ENCODE peak calls at places on chromosomes 5 and 9, in five cellular contexts. One of them, this sample, is unnamed.

GRCh38 chr9:127968046-127968445 is 12.7 kb downstream of the EEIG1 start:
- DNase-seq in memory B cell: no peak
- DNase-seq in GM03348: peak
- DNase-seq in HTR-8/SVneo: no peak
- DNase-seq in dermis blood vessel endothelial cell: peak
- DNase-seq in this sample: no peak

GRCh38 chr9:130172161-130172857 is at the start of gene NCS1:
- DNase-seq in memory B cell: no peak
- DNase-seq in GM03348: peak
- DNase-seq in HTR-8/SVneo: peak
- DNase-seq in dermis blood vessel endothelial cell: peak
- DNase-seq in this sample: peak

GRCh38 chr9:137095664-137096517 is 9.1 kb downstream of the MAN1B1 start:
- DNase-seq in memory B cell: peak
- DNase-seq in GM03348: no peak
- DNase-seq in HTR-8/SVneo: no peak
- DNase-seq in dermis blood vessel endothelial cell: peak
- DNase-seq in this sample: no peak

GRCh38 chr5:26121343-26121742 is 917.0 kb downstream of the CDH9 start:
- DNase-seq in memory B cell: no peak
- DNase-seq in GM03348: no peak
- DNase-seq in HTR-8/SVneo: no peak
- DNase-seq in dermis blood vessel endothelial cell: no peak
- DNase-seq in this sample: no peak

GRCh38 chr9:68983008-68983411 is 30.9 kb downstream of the PRKACG start:
- DNase-seq in memory B cell: no peak
- DNase-seq in GM03348: no peak
- DNase-seq in HTR-8/SVneo: no peak
- DNase-seq in dermis blood vessel endothelial cell: no peak
- DNase-seq in this sample: no peak

GRCh38 chr5:72661405-72661804 is 154.2 kb upstream of the ZNF366 start:
- DNase-seq in memory B cell: no peak
- DNase-seq in GM03348: no peak
- DNase-seq in HTR-8/SVneo: peak
- DNase-seq in dermis blood vessel endothelial cell: no peak
- DNase-seq in this sample: no peak

GRCh38 chr9:135919318-135919717 is 12.0 kb upstream of the CAMSAP1 start:
- DNase-seq in memory B cell: no peak
- DNase-seq in GM03348: no peak
- DNase-seq in HTR-8/SVneo: no peak
- DNase-seq in dermis blood vessel endothelial cell: no peak
- DNase-seq in this sample: no peak

GRCh38 chr9:95940265-95940664 is 64.8 kb downstream of the ERCC6L2 start:
- DNase-seq in memory B cell: no peak
- DNase-seq in GM03348: no peak
- DNase-seq in HTR-8/SVneo: no peak
- DNase-seq in dermis blood vessel endothelial cell: no peak
- DNase-seq in this sample: no peak

GRCh38 chr5:65076251-65076869 is 307.6 kb downstream of the CWC27 start:
- DNase-seq in memory B cell: peak
- DNase-seq in GM03348: peak
- DNase-seq in HTR-8/SVneo: peak
- DNase-seq in dermis blood vessel endothelial cell: peak
- DNase-seq in this sample: no peak

GRCh38 chr9:100577776-100578448 is at the start of gene CAVIN4:
- DNase-seq in memory B cell: no peak
- DNase-seq in GM03348: peak
- DNase-seq in HTR-8/SVneo: no peak
- DNase-seq in dermis blood vessel endothelial cell: no peak
- DNase-seq in this sample: no peak

GRCh38 chr5:124591583-124591982 is 154.9 kb downstream of the ZNF608 start:
- DNase-seq in memory B cell: no peak
- DNase-seq in GM03348: no peak
- DNase-seq in HTR-8/SVneo: no peak
- DNase-seq in dermis blood vessel endothelial cell: no peak
- DNase-seq in this sample: no peak

GRCh38 chr5:151178779-151179488 is 21.4 kb upstream of the ANXA6 start:
- DNase-seq in memory B cell: no peak
- DNase-seq in GM03348: no peak
- DNase-seq in HTR-8/SVneo: no peak
- DNase-seq in dermis blood vessel endothelial cell: no peak
- DNase-seq in this sample: no peak

GRCh38 chr5:98586581-98586980 is 186.9 kb upstream of the RGMB start:
- DNase-seq in memory B cell: no peak
- DNase-seq in GM03348: no peak
- DNase-seq in HTR-8/SVneo: no peak
- DNase-seq in dermis blood vessel endothelial cell: no peak
- DNase-seq in this sample: no peak

GRCh38 chr5:126443374-126443851 is 20.2 kb downstream of the GRAMD2B start:
- DNase-seq in memory B cell: no peak
- DNase-seq in GM03348: no peak
- DNase-seq in HTR-8/SVneo: no peak
- DNase-seq in dermis blood vessel endothelial cell: no peak
- DNase-seq in this sample: no peak

GRCh38 chr9:36137392-36138004 is 965 bp downstream of the GLIPR2 start:
- DNase-seq in memory B cell: no peak
- DNase-seq in GM03348: peak
- DNase-seq in HTR-8/SVneo: no peak
- DNase-seq in dermis blood vessel endothelial cell: peak
- DNase-seq in this sample: peak

GRCh38 chr5:96651948-96652753 is 10.0 kb upstream of the CAST start:
- DNase-seq in memory B cell: no peak
- DNase-seq in GM03348: no peak
- DNase-seq in HTR-8/SVneo: no peak
- DNase-seq in dermis blood vessel endothelial cell: peak
- DNase-seq in this sample: no peak

GRCh38 chr5:1294839-1295649 is at the start of gene TERT:
- DNase-seq in memory B cell: no peak
- DNase-seq in GM03348: no peak
- DNase-seq in HTR-8/SVneo: no peak
- DNase-seq in dermis blood vessel endothelial cell: no peak
- DNase-seq in this sample: no peak

GRCh38 chr9:109448223-109448622 is 49.9 kb downstream of the PTPN3 start:
- DNase-seq in memory B cell: no peak
- DNase-seq in GM03348: no peak
- DNase-seq in HTR-8/SVneo: no peak
- DNase-seq in dermis blood vessel endothelial cell: no peak
- DNase-seq in this sample: no peak

GRCh38 chr9:86434039-86434726 is 80.0 kb upstream of the TUT7 start:
- DNase-seq in memory B cell: peak
- DNase-seq in GM03348: peak
- DNase-seq in HTR-8/SVneo: peak
- DNase-seq in dermis blood vessel endothelial cell: peak
- DNase-seq in this sample: peak

GRCh38 chr5:118371973-118372650 is 616.2 kb downstream of the DTWD2 start:
- DNase-seq in memory B cell: no peak
- DNase-seq in GM03348: no peak
- DNase-seq in HTR-8/SVneo: no peak
- DNase-seq in dermis blood vessel endothelial cell: no peak
- DNase-seq in this sample: peak

GRCh38 chr9:130027533-130028370 is 15.2 kb downstream of the FNBP1 start:
- DNase-seq in memory B cell: no peak
- DNase-seq in GM03348: no peak
- DNase-seq in HTR-8/SVneo: no peak
- DNase-seq in dermis blood vessel endothelial cell: no peak
- DNase-seq in this sample: no peak

GRCh38 chr5:150625831-150626746 is 14.4 kb upstream of the SYNPO start:
- DNase-seq in memory B cell: peak
- DNase-seq in GM03348: no peak
- DNase-seq in HTR-8/SVneo: no peak
- DNase-seq in dermis blood vessel endothelial cell: no peak
- DNase-seq in this sample: no peak

GRCh38 chr9:114158482-114159130 is 3.3 kb downstream of the COL27A1 start:
- DNase-seq in memory B cell: no peak
- DNase-seq in GM03348: no peak
- DNase-seq in HTR-8/SVneo: no peak
- DNase-seq in dermis blood vessel endothelial cell: no peak
- DNase-seq in this sample: no peak

GRCh38 chr9:3186751-3187150 is 339.1 kb downstream of the RFX3 start:
- DNase-seq in memory B cell: no peak
- DNase-seq in GM03348: no peak
- DNase-seq in HTR-8/SVneo: no peak
- DNase-seq in dermis blood vessel endothelial cell: no peak
- DNase-seq in this sample: no peak

GRCh38 chr9:38296853-38297252 is 95.6 kb upstream of the ALDH1B1 start:
- DNase-seq in memory B cell: no peak
- DNase-seq in GM03348: no peak
- DNase-seq in HTR-8/SVneo: no peak
- DNase-seq in dermis blood vessel endothelial cell: no peak
- DNase-seq in this sample: no peak

GRCh38 chr9:69932901-69933300 is 110.7 kb upstream of the MAMDC2 start:
- DNase-seq in memory B cell: no peak
- DNase-seq in GM03348: no peak
- DNase-seq in HTR-8/SVneo: no peak
- DNase-seq in dermis blood vessel endothelial cell: peak
- DNase-seq in this sample: no peak

GRCh38 chr5:9534881-9535517 is 10.9 kb downstream of the SEMA5A start:
- DNase-seq in memory B cell: no peak
- DNase-seq in GM03348: no peak
- DNase-seq in HTR-8/SVneo: no peak
- DNase-seq in dermis blood vessel endothelial cell: no peak
- DNase-seq in this sample: no peak

GRCh38 chr9:125997510-125997823 is 250.3 kb downstream of the PBX3 start:
- DNase-seq in memory B cell: no peak
- DNase-seq in GM03348: no peak
- DNase-seq in HTR-8/SVneo: no peak
- DNase-seq in dermis blood vessel endothelial cell: no peak
- DNase-seq in this sample: no peak

GRCh38 chr9:92632641-92633040 is 37.3 kb downstream of the IPPK start:
- DNase-seq in memory B cell: no peak
- DNase-seq in GM03348: no peak
- DNase-seq in HTR-8/SVneo: no peak
- DNase-seq in dermis blood vessel endothelial cell: no peak
- DNase-seq in this sample: no peak

GRCh38 chr5:141858084-141858765 is 20.0 kb downstream of the PCDH1 start:
- DNase-seq in memory B cell: no peak
- DNase-seq in GM03348: no peak
- DNase-seq in HTR-8/SVneo: no peak
- DNase-seq in dermis blood vessel endothelial cell: peak
- DNase-seq in this sample: no peak

GRCh38 chr9:114163517-114163924 is 8.2 kb downstream of the COL27A1 start:
- DNase-seq in memory B cell: no peak
- DNase-seq in GM03348: peak
- DNase-seq in HTR-8/SVneo: no peak
- DNase-seq in dermis blood vessel endothelial cell: peak
- DNase-seq in this sample: no peak

GRCh38 chr5:172624996-172625939 is 15.8 kb upstream of the NEURL1B start:
- DNase-seq in memory B cell: no peak
- DNase-seq in GM03348: no peak
- DNase-seq in HTR-8/SVneo: no peak
- DNase-seq in dermis blood vessel endothelial cell: no peak
- DNase-seq in this sample: no peak

GRCh38 chr5:133735346-133735745 is 123.0 kb upstream of the FSTL4 start:
- DNase-seq in memory B cell: no peak
- DNase-seq in GM03348: no peak
- DNase-seq in HTR-8/SVneo: peak
- DNase-seq in dermis blood vessel endothelial cell: peak
- DNase-seq in this sample: no peak

GRCh38 chr5:147046894-147047293 is 168.3 kb upstream of the PPP2R2B start:
- DNase-seq in memory B cell: no peak
- DNase-seq in GM03348: no peak
- DNase-seq in HTR-8/SVneo: no peak
- DNase-seq in dermis blood vessel endothelial cell: no peak
- DNase-seq in this sample: no peak

GRCh38 chr5:160959804-160960203 is 107.8 kb upstream of the ATP10B start:
- DNase-seq in memory B cell: no peak
- DNase-seq in GM03348: no peak
- DNase-seq in HTR-8/SVneo: no peak
- DNase-seq in dermis blood vessel endothelial cell: no peak
- DNase-seq in this sample: no peak

GRCh38 chr5:26942481-26942880 is 95.9 kb downstream of the CDH9 start:
- DNase-seq in memory B cell: no peak
- DNase-seq in GM03348: no peak
- DNase-seq in HTR-8/SVneo: no peak
- DNase-seq in dermis blood vessel endothelial cell: no peak
- DNase-seq in this sample: no peak